ENCODE peak calls at places on chromosomes 5 and 9, in six cellular contexts. I is left ventricle myocardium inferior, F is stomach, J is spleen, S is A673, X is GM23248. U is an unnamed sample.

GRCh38 chr9:136297016-136297691 is 6.7 kb downstream of the CCDC187 start:
- DNase-seq in I (no peak), F (peak; percentile 89), J (no peak), S (no peak), X (no peak), U (peak; percentile 66)

GRCh38 chr5:147332643-147333042 is 97.8 kb downstream of the STK32A start:
- DNase-seq in I (no peak), F (no peak), J (no peak), S (no peak), X (no peak), U (no peak)

GRCh38 chr5:126402591-126402990 is 20.6 kb upstream of the GRAMD2B start:
- DNase-seq in I (no peak), F (no peak), J (no peak), S (no peak), X (peak; percentile 37), U (no peak)

GRCh38 chr9:19232117-19232829 is 1.8 kb downstream of the DENND4C start:
- DNase-seq in I (no peak), F (no peak), J (no peak), S (no peak), X (peak; percentile 28), U (peak; percentile 10)

GRCh38 chr5:179608131-179608581 is 15.3 kb downstream of the HNRNPH1 start:
- DNase-seq in I (no peak), F (no peak), J (peak; percentile 67), S (no peak), X (no peak), U (no peak)

GRCh38 chr9:137396227-137396626 is 26.7 kb downstream of the EXD3 start:
- DNase-seq in I (no peak), F (no peak), J (no peak), S (no peak), X (peak; percentile 63), U (peak; percentile 49)

GRCh38 chr5:89473196-89473595 is 590.2 kb upstream of the MEF2C start:
- DNase-seq in I (no peak), F (no peak), J (no peak), S (no peak), X (peak; percentile 10), U (no peak)

GRCh38 chr5:16574789-16575785 is 41.7 kb downstream of the RETREG1 start:
- DNase-seq in I (peak; percentile 38), F (no peak), J (no peak), S (peak; percentile 40), X (peak; percentile 97), U (peak; percentile 58)

GRCh38 chr9:137606005-137606601 is 617 bp downstream of the ARRDC1 start:
- DNase-seq in I (no peak), F (peak; percentile 78), J (peak; percentile 92), S (no peak), X (peak; percentile 48), U (no peak)

GRCh38 chr9:20447291-20447690 is 175.0 kb downstream of the MLLT3 start:
- DNase-seq in I (no peak), F (no peak), J (no peak), S (no peak), X (peak; percentile 3), U (no peak)

GRCh38 chr5:15620501-15620900 is 120.5 kb downstream of the FBXL7 start:
- DNase-seq in I (no peak), F (no peak), J (no peak), S (no peak), X (peak; percentile 95), U (no peak)

GRCh38 chr5:149605998-149606721 is 24.9 kb downstream of the ARHGEF37 start:
- DNase-seq in I (peak; percentile 32), F (peak; percentile 49), J (no peak), S (no peak), X (peak; percentile 99), U (peak; percentile 99)
- H3K27ac ChIP-seq in I (peak overlapping the region; percentile 79), F (peak overlapping the region; percentile 26), J (no peak overlapping the region), S (no peak overlapping the region), X (peak overlapping the region; percentile 82), U (peak overlapping the region; percentile 95)

GRCh38 chr9:133046900-133047295 is 14.9 kb upstream of the CEL start:
- DNase-seq in I (no peak), F (no peak), J (no peak), S (no peak), X (no peak), U (no peak)

GRCh38 chr9:133048595-133048994 is 13.2 kb upstream of the CEL start:
- DNase-seq in I (no peak), F (peak; percentile 60), J (no peak), S (no peak), X (peak; percentile 44), U (peak; percentile 64)

GRCh38 chr9:133050142-133050541 is 11.6 kb upstream of the CEL start:
- DNase-seq in I (no peak), F (no peak), J (no peak), S (peak; percentile 31), X (no peak), U (no peak)

GRCh38 chr9:133050781-133051180 is 11.0 kb upstream of the CEL start:
- DNase-seq in I (no peak), F (peak; percentile 87), J (peak; percentile 37), S (no peak), X (no peak), U (no peak)

GRCh38 chr9:133049043-133049442 is 12.7 kb upstream of the CEL start:
- DNase-seq in I (no peak), F (no peak), J (no peak), S (no peak), X (no peak), U (no peak)
- H3K27ac ChIP-seq in I (no peak overlapping the region), F (no peak overlapping the region), J (no peak overlapping the region), S (no peak overlapping the region), X (no peak overlapping the region), U (peak overlapping the region; percentile 43)

DNA sequence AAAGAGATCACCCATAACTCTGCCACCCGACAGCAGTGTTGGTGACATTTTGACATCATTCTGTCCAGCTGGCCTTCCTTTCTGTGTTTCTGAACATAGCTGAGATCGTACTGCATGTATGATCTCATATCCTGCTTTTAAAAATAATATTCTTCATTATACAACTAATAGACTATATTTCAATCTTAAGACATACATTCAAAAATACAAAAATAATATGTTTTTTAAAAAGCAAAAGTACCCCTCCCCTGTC is 47.7 kb upstream of the RPL26L1 start:
- DNase-seq in I (no peak), F (no peak), J (no peak), S (no peak), X (peak; percentile 34), U (no peak)
- H3K27ac ChIP-seq in I (peak overlapping the region; percentile 71), F (no peak overlapping the region), J (peak overlapping the region; percentile 72), S (no peak overlapping the region), X (peak overlapping the region; percentile 97), U (peak overlapping the region; percentile 100)

DNA sequence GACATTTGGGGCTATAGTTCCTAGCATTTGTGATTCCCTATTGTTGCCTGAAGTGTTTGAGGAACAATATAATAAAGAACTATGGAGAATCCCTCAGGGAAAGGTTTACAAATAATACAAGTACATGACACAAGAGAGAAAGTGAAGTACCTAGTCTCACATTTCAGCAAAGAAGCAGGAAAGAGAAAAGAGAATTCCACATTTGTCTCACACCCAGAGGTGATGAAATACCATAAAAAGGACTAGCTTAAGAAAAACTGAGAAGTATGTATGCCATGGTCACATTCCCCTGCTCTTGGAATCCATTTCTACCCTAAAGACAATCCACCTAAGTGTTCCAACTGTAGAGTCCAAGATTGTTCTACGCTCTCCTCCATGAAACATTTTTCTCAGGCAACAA is 79.0 kb upstream of the TARS1 start:
- DNase-seq in I (no peak), F (no peak), J (no peak), S (no peak), X (peak; percentile 12), U (no peak)
- H3K27ac ChIP-seq in I (peak overlapping the region; percentile 50), F (no peak overlapping the region), J (no peak overlapping the region), S (no peak overlapping the region), X (no peak overlapping the region), U (no peak overlapping the region)

DNA sequence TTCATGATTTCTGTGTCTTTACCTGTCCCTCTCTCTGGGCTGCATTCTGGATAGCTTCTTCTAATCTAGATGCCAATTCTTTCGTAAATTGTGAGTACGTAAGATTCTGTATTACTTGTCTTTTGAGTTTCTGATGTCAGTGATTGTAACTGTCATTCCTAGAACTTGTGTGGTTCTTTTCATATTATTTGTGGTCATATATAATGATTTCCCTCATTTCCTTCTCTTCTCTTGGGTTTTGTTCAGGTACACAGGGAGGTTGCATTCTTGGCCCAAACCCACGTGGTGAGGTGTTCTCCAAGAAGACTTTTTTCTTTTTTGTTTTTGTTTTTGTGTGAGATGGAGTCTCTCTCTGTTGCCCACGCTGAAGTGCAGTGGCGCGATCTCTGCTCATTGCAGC is 13.8 kb downstream of the UGCG start:
- DNase-seq in I (no peak), F (no peak), J (no peak), S (no peak), X (no peak), U (no peak)
- H3K27ac ChIP-seq in I (no peak overlapping the region), F (peak overlapping the region; percentile 23), J (peak overlapping the region; percentile 51), S (no peak overlapping the region), X (no peak overlapping the region), U (no peak overlapping the region)

GRCh38 chr5:74107899-74108298 is 481.9 kb downstream of the ARHGEF28 start:
- DNase-seq in I (peak; percentile 23), F (no peak), J (no peak), S (no peak), X (no peak), U (no peak)

GRCh38 chr5:74104469-74104868 is 478.5 kb downstream of the ARHGEF28 start:
- DNase-seq in I (no peak), F (no peak), J (no peak), S (no peak), X (no peak), U (no peak)

GRCh38 chr5:74105126-74105780 is 479.3 kb downstream of the ARHGEF28 start:
- DNase-seq in I (peak; percentile 39), F (peak; percentile 62), J (no peak), S (no peak), X (no peak), U (no peak)

GRCh38 chr5:74099538-74099937 is 473.5 kb downstream of the ARHGEF28 start:
- DNase-seq in I (no peak), F (no peak), J (no peak), S (no peak), X (no peak), U (no peak)

DNA sequence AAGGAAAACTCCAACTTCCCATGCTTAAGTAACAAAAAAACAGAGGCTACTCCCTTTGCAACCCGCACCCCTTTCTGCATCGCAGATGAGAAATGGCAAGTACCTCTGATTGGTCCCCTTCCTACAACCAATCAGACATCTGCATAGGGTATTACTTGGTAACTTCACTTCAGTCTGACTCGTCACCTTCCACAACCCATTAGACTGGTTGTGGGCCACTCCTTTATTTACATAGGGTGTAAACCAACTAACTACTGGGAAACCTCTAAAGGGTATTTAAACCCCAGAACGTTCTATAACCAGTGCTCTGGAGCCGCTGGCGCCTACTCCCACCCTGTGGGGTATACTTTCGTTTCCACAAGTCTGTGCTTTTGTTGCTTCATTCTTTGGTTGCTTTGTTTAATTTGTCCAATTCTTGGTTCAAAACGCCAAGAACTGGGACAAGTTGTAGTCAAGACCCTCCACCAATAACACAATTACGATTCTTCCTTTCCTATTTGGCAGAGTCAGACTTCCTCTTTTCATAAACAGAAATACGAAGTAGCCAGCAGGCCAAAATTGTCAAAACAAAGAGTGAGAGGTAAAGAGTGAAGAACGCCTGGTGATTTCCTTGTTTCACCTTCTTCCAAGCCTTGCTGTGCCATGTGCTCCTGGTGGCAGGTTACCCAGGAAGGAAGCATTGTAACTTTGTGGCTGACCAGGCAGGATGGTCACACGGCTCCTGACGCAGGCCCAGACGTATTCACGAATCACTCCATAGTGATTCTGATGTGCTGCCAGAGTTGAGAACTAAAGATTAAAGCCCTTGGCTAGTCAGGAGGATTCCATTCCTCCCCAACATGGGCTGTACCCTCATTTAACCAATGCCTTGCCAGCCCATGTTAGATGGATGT is 477.4 kb downstream of the ARHGEF28 start:
- DNase-seq in I (no peak), F (peak; percentile 53), J (no peak), S (no peak), X (no peak), U (peak; percentile 18)
- H3K27ac ChIP-seq in I (no peak overlapping the region), F (no peak overlapping the region), J (no peak overlapping the region), S (no peak overlapping the region), X (no peak overlapping the region), U (no peak overlapping the region)

U was measured in RWPE1.